ENCODE peak calls at places on chromosomes 6 and 20, in four cellular contexts. T is activated T-cell treated with anti-CD3 and anti-CD28 coated beads, Interleukin-2, amount 50 U/mL, for 4 hours; F is lower lobe of right lung; V is stimulated activated CD8-positive, alpha-beta memory T cell treated with anti-CD3 and anti-CD28 coated beads, Interleukin-4, amount 100 ng/mL, for 1 hour. Y is an unnamed sample.

GRCh38 chr6:84768442-84769174 is 4.2 kb upstream of the TBX18 start:
- DNase-seq in T (no peak), F (no peak), V (no peak), Y (no peak)

GRCh38 chr6:75349262-75349984 is 64.8 kb upstream of the TMEM30A start:
- DNase-seq in T (no peak), F (peak; percentile 56), V (no peak), Y (no peak)

GRCh38 chr6:158668707-158669103 is 18.9 kb downstream of the SYTL3 start:
- DNase-seq in T (no peak), F (no peak), V (no peak), Y (no peak)

GRCh38 chr6:158285321-158285960 is 26.8 kb upstream of the TULP4 start:
- DNase-seq in T (no peak), F (no peak), V (no peak), Y (no peak)

GRCh38 chr20:15596220-15596875 is 976.9 kb downstream of the KIF16B start:
- DNase-seq in T (no peak), F (peak; percentile 46), V (no peak), Y (no peak)

GRCh38 chr20:38548356-38549083 is 32.5 kb upstream of the ADIG start:
- DNase-seq in T (no peak), F (no peak), V (no peak), Y (no peak)

GRCh38 chr20:58651548-58651822 is 402 bp downstream of the STX16 start:
- DNase-seq in T (no peak), F (no peak), V (no peak), Y (no peak)

GRCh38 chr20:17758010-17758409 is 58.2 kb downstream of the BANF2 start:
- DNase-seq in T (no peak), F (no peak), V (no peak), Y (no peak)

GRCh38 chr6:44071670-44072451 is 55.4 kb downstream of the MRPL14 start:
- DNase-seq in T (no peak), F (no peak), V (no peak), Y (no peak)

GRCh38 chr6:53377289-53377688 is 28.5 kb upstream of the ELOVL5 start:
- DNase-seq in T (no peak), F (no peak), V (no peak), Y (no peak)

GRCh38 chr6:87916446-87916845 is 131.2 kb upstream of the SPACA1 start:
- DNase-seq in T (no peak), F (no peak), V (no peak), Y (no peak)

GRCh38 chr6:42452171-42453026 is 673 bp upstream of the TRERF1 start:
- DNase-seq in T (peak; percentile 20), F (peak; percentile 79), V (no peak), Y (peak; percentile 44)

GRCh38 chr20:23995905-23996666 is 7.5 kb upstream of the GGTLC1 start:
- DNase-seq in T (peak; percentile 67), F (peak; percentile 70), V (peak; percentile 37), Y (peak; percentile 68)

GRCh38 chr6:90168693-90169131 is 127.9 kb downstream of the BACH2 start:
- DNase-seq in T (no peak), F (no peak), V (no peak), Y (no peak)

GRCh38 chr20:20551409-20551808 is 161.0 kb downstream of the RALGAPA2 start:
- DNase-seq in T (no peak), F (no peak), V (no peak), Y (no peak)

GRCh38 chr6:10595731-10596664 is 74.8 kb downstream of the GCNT2 start:
- DNase-seq in T (no peak), F (no peak), V (no peak), Y (no peak)

GRCh38 chr6:50030777-50031562 is 9.2 kb upstream of the DEFB110 start:
- DNase-seq in T (no peak), F (no peak), V (no peak), Y (no peak)

GRCh38 chr20:23497458-23498026 is 6.6 kb downstream of the CST8 start:
- DNase-seq in T (no peak), F (no peak), V (no peak), Y (peak; percentile 33)

GRCh38 chr6:15533379-15534044 is 129.3 kb downstream of the DTNBP1 start:
- DNase-seq in T (no peak), F (no peak), V (no peak), Y (no peak)

GRCh38 chr6:21597706-21598273 is 4.2 kb downstream of the SOX4 start:
- DNase-seq in T (no peak), F (no peak), V (no peak), Y (no peak)

GRCh38 chr6:157953580-157954091 is 28.0 kb upstream of the SYNJ2 start:
- DNase-seq in T (no peak), F (no peak), V (no peak), Y (no peak)

GRCh38 chr6:136952714-136953260 is 30.7 kb downstream of the SLC35D3 start:
- DNase-seq in T (no peak), F (no peak), V (no peak), Y (no peak)

GRCh38 chr6:131778134-131778533 is 29.7 kb upstream of the ENPP1 start:
- DNase-seq in T (no peak), F (no peak), V (no peak), Y (no peak)

GRCh38 chr6:108635505-108636226 is 74.9 kb downstream of the FOXO3 start:
- DNase-seq in T (no peak), F (peak; percentile 74), V (no peak), Y (no peak)

GRCh38 chr6:12962995-12963394 is 246.4 kb downstream of the PHACTR1 start:
- DNase-seq in T (no peak), F (no peak), V (no peak), Y (no peak)

GRCh38 chr20:13656721-13657368 is 18.1 kb upstream of the TASP1 start:
- DNase-seq in T (no peak), F (no peak), V (no peak), Y (no peak)

Y was measured in stimulated activated CD4-positive, alpha-beta T cell treated with anti-CD3 and anti-CD28 coated beads, Interleukin-4, amount 100 ng/mL, for 24 hours.